ENCODE peak calls at places on chromosome 16, in seven cellular contexts. J, Q, X, S, T, K and M are unnamed samples. For H3K4me1, the result is how much of the 10 kb centered on the place peaks cover.

GRCh38 chr16:49748322-49748721 is 107.6 kb downstream of the ZNF423 start:
- DNase-seq in J (no peak), Q (no peak), X (no peak), S (no peak), T (no peak), K (no peak), M (no peak)

GRCh38 chr16:24045641-24046040 is 209.9 kb downstream of the PRKCB start:
- DNase-seq in J (no peak), Q (no peak), X (no peak), S (peak), T (no peak), K (no peak), M (no peak)

GRCh38 chr16:16045879-16046278 is 96.5 kb downstream of the ABCC1 start:
- DNase-seq in J (no peak), Q (no peak), X (no peak), S (no peak), T (no peak), K (no peak), M (no peak)

GRCh38 chr16:65781363-65781762 is 585.1 kb upstream of the CDH5 start:
- DNase-seq in J (no peak), Q (no peak), X (no peak), S (no peak), T (no peak), K (no peak), M (no peak)

GRCh38 chr16:81494888-81495287 is 50.3 kb downstream of the CMIP start:
- DNase-seq in J (no peak), Q (no peak), X (no peak), S (no peak), T (no peak), K (no peak), M (no peak)

GRCh38 chr16:14100825-14101224 is 29.7 kb downstream of the MRTFB start:
- DNase-seq in J (no peak), Q (no peak), X (no peak), S (no peak), T (no peak), K (no peak), M (no peak)

GRCh38 chr16:70746040-70746707 is 54.8 kb downstream of the VAC14 start:
- DNase-seq in J (no peak), Q (peak), X (peak), S (peak), T (no peak), K (peak), M (peak)

GRCh38 chr16:17784073-17784472 is 313.3 kb upstream of the XYLT1 start:
- DNase-seq in J (no peak), Q (no peak), X (no peak), S (no peak), T (no peak), K (peak), M (no peak)

GRCh38 chr16:15404792-15405191 is 9.2 kb downstream of the MPV17L start:
- DNase-seq in J (no peak), Q (peak), X (no peak), S (no peak), T (no peak), K (no peak), M (peak)

GRCh38 chr16:13984794-13985193 is 64.8 kb downstream of the ERCC4 start:
- DNase-seq in J (no peak), Q (no peak), X (no peak), S (no peak), T (no peak), K (no peak), M (no peak)

DNA sequence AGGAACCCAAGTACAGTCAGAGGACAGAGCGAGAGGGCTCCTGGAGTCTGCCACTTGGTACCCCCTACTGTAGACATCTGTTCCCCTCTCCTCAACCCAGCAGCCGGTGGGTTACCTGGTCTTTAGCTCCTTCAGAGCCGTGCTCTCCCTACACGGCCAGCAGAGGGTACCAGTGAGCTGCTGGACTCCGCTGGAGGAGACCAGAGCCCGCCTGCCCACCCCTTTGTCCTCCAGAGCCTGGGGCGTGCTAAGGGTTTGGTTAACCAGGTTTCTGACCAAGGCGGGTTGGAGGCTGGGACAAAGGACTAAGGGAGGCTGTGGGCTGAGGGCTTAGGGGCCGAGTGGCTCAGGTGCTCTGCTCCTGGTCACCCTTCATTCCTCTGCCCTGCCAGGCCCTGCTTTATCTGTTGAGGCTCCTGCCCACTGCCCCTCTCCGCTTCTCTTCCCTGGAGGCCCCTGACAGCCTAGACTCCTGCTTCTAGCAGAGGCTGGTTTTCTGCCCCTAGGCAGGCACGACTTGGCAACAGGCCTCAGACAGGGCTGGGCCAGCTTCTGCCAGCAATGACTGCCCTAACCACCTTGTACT is 2.7 kb upstream of the HSD11B2 start:
- DNase-seq in J (peak), Q (peak), X (no peak), S (peak), T (peak), K (peak), M (peak)
- H3K4me1 ChIP-seq in J (under half), Q (under half), X (under half), S (under half), T (under half), K (under half), M (under half)

DNA sequence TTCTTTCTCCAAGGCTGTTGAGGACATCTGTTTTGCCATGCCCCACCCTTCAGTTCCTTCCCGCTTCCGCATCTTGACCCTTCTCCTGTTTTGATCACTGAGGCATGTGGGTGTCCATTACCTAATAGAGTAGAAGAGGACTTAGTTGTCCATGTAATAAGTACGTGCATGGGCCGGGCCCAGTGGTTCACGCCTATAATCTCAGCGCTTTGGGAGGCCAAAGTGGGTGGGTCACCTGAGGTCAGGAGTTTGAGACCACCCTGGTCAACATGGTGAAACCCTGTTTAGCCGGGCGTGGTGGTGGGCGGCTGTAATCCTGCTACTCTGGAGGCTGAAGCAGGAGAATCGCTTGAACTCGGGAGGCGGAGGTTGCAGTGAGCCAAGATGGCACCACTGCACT is 637.8 kb upstream of the EEF2KMT start:
- DNase-seq in J (no peak), Q (no peak), X (no peak), S (no peak), T (no peak), K (no peak), M (no peak)
- H3K4me3 ChIP-seq in J (no peak), Q (no peak), X (no peak), S (no peak), T (no peak), K (no peak), M (no peak)

GRCh38 chr16:84927621-84928591 is 83.4 kb downstream of the ZDHHC7 start:
- DNase-seq in J (no peak), Q (no peak), X (no peak), S (no peak), T (peak), K (no peak), M (no peak)

GRCh38 chr16:84925773-84926372 is 85.5 kb downstream of the ZDHHC7 start:
- DNase-seq in J (no peak), Q (no peak), X (no peak), S (no peak), T (no peak), K (no peak), M (no peak)

GRCh38 chr16:84926462-84926861 is 84.9 kb downstream of the ZDHHC7 start:
- DNase-seq in J (no peak), Q (no peak), X (no peak), S (no peak), T (no peak), K (no peak), M (no peak)

GRCh38 chr16:84924339-84925091 is 86.8 kb downstream of the ZDHHC7 start:
- DNase-seq in J (peak), Q (peak), X (no peak), S (no peak), T (no peak), K (peak), M (no peak)

GRCh38 chr16:84925092-84925772 is 86.1 kb downstream of the ZDHHC7 start:
- DNase-seq in J (peak), Q (peak), X (no peak), S (peak), T (peak), K (no peak), M (peak)
- H3K4me1 ChIP-seq in J (under half), Q (under half), X (under half), S (under half), T (under half), K (under half), M (under half)

GRCh38 chr16:9079430-9079812 is 12.0 kb upstream of the HAPSTR1 start:
- DNase-seq in J (no peak), Q (no peak), X (no peak), S (no peak), T (no peak), K (no peak), M (no peak)

GRCh38 chr16:9082422-9082821 is 9.0 kb upstream of the HAPSTR1 start:
- DNase-seq in J (no peak), Q (no peak), X (no peak), S (no peak), T (no peak), K (no peak), M (no peak)

GRCh38 chr16:9081183-9081582 is 10.3 kb upstream of the HAPSTR1 start:
- DNase-seq in J (no peak), Q (no peak), X (no peak), S (no peak), T (no peak), K (no peak), M (no peak)

GRCh38 chr16:9077001-9077809 is 14.2 kb upstream of the HAPSTR1 start:
- DNase-seq in J (no peak), Q (no peak), X (no peak), S (no peak), T (no peak), K (no peak), M (no peak)

DNA sequence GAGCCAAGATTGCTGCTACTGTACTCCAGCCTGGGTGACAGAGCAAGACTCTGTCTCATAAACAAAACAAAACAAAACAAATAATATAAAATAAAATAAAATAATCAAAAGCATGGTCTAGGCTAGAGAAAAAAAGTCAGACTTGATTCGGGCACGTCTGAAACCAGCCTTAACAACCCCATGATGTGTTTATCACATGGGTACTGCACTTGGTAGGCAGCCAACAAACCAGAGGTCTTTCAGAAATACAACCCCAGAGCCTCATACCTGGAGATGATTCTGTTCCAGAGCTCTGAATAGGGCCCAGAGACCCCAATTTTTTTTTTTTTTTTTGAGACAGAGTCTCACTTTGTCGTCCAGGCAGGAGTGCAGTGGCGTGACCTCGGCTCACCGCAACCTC is 9.6 kb upstream of the HAPSTR1 start:
- DNase-seq in J (no peak), Q (no peak), X (no peak), S (no peak), T (no peak), K (no peak), M (no peak)
- H3K4me3 ChIP-seq in J (no peak), Q (no peak), X (no peak), S (no peak), T (no peak), K (no peak), M (no peak)

DNA sequence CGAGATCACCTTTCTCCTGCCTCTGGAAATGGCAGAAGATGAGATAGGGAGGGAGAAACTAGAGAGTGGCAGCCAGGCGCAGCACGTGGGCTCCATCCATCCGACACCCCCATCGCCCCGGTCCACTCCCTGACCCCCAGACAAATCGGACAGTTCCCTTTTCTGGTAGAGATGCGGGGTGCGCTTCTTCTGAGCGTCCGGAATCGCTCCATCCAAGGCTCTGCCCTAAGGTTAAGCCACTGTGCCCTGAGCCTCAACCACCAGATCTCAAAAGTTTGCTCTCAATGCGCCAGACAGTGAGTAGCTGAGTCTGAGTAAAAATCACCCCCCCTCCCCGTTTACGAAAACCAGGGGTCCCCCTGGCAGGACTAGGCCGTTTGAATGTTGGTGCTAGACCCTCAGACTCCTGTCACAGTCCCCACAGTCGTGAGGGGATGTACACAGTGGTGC is 15.4 kb upstream of the ZFHX3 start:
- DNase-seq in J (no peak), Q (no peak), X (no peak), S (no peak), T (no peak), K (no peak), M (no peak)
- H3K4me1 ChIP-seq in J (under half), Q (under half), X (under half), S (half or more), T (under half), K (under half), M (under half)

GRCh38 chr16:30558789-30559377 is 709 bp upstream of the ZNF764 start:
- DNase-seq in J (no peak), Q (peak), X (no peak), S (no peak), T (no peak), K (no peak), M (no peak)
- H3K4me3 ChIP-seq in J (peak), Q (peak), X (peak), S (peak), T (peak), K (peak), M (peak)

GRCh38 chr16:3465911-3466584 is 22.6 kb downstream of the NAA60 start:
- DNase-seq in J (no peak), Q (no peak), X (no peak), S (no peak), T (peak), K (no peak), M (no peak)
- H3K4me1 ChIP-seq in J (under half), Q (half or more), X (under half), S (under half), T (under half), K (under half), M (under half)

DNA sequence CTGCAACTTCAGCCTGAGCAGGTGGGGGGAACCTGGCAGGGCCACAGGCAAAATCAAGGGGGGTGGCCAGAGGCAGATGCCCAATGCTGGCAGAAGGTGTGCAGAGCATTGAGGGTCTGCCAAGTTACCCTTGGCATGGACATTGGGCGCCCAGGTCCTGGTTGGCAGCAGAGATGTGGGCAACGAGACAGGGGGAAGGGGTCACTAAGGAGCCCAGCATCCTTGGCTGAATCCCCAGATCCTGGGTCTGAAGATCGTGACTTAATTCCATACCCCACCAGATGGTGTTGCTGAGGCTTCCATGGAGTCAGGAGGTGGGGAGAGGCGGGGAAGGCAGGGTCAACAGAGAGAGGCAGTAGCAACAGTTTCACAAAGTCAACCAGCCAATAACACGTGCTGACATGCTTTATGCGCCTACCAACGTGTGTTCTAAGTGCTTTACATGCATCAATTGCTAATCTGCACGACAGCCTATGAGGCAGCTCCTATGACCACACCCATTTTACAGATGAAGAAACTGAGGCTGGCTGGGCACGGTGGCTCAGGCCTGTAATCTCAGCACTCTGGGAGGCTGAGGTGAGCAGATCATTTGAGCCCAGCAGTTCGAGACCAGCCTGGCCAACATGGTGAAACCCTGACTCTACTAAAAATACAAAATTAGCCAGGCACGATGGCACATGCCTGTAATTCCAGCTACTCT is 83.3 kb downstream of the GSG1L start:
- DNase-seq in J (no peak), Q (no peak), X (no peak), S (no peak), T (peak), K (no peak), M (no peak)
- H3K4me3 ChIP-seq in J (no peak), Q (no peak), X (no peak), S (no peak), T (no peak), K (no peak), M (no peak)

GRCh38 chr16:30566531-30566930 is 5.0 kb downstream of the ZNF688 start:
- DNase-seq in J (no peak), Q (no peak), X (no peak), S (no peak), T (no peak), K (no peak), M (no peak)

GRCh38 chr16:30565984-30566383 is 5.5 kb downstream of the ZNF688 start:
- DNase-seq in J (no peak), Q (no peak), X (no peak), S (no peak), T (no peak), K (no peak), M (no peak)

GRCh38 chr16:30567991-30568638 is 3.4 kb downstream of the ZNF688 start:
- DNase-seq in J (no peak), Q (no peak), X (no peak), S (peak), T (peak), K (peak), M (peak)

GRCh38 chr16:30567160-30567990 is 4.1 kb downstream of the ZNF688 start:
- DNase-seq in J (no peak), Q (no peak), X (no peak), S (no peak), T (no peak), K (no peak), M (no peak)

DNA sequence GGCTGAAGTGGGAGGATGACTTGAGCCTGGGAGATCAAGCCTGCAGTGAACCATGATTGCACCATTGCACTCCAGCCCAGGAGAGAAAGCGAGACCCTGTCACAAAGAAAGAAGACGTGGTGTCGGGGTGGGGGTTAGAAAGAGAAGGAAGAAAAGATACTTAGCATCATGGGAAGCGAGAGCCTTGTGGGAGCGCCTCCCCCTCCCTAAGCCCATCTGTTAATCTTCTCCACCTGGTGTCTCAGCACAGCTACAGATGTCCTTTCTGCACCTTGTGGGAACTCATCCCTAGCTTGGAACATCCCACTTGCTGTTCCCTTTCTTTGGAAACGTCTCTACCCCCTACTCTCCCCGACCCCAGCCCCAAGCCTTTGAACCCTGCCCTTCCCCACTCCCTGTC is 6.0 kb downstream of the ZNF688 start:
- DNase-seq in J (no peak), Q (no peak), X (no peak), S (no peak), T (no peak), K (no peak), M (no peak)
- H3K4me1 ChIP-seq in J (under half), Q (under half), X (under half), S (under half), T (under half), K (under half), M (under half)